ENCODE peak calls at places on chromosomes 11 and 22, in seven cellular contexts. H is AG08395, D is AG09309, U is KG1, Y is NB4, S is neuronal stem cell, Q is RPMI7951. T is an unnamed sample.

GRCh38 chr22:30332551-30332950 is 5.8 kb upstream of the TBC1D10A start:
- DNase-seq in S (no peak), D (no peak), Q (no peak), U (no peak), Y (no peak), H (no peak), T (no peak)

GRCh38 chr11:12599408-12600143 is 74.6 kb upstream of the TEAD1 start:
- DNase-seq in S (peak), Y (peak), D (no peak), U (no peak), H (no peak), Q (peak), T (peak)

GRCh38 chr11:57377098-57377497 is 3.9 kb downstream of the PRG3 start:
- DNase-seq in D (no peak), H (peak), Q (no peak), S (no peak), U (no peak), Y (no peak), T (no peak)

GRCh38 chr11:36300651-36301050 is 4.6 kb downstream of the PRR5L start:
- DNase-seq in S (no peak), D (no peak), H (peak), U (no peak), Q (peak), Y (no peak), T (no peak)

GRCh38 chr11:119680899-119681370 is 48.1 kb downstream of the NECTIN1 start:
- DNase-seq in Q (peak), U (no peak), D (no peak), S (no peak), H (no peak), Y (peak), T (peak)

GRCh38 chr11:68956547-68957254 is 24.1 kb downstream of the MRGPRD start:
- DNase-seq in U (no peak), H (no peak), Y (no peak), S (no peak), D (no peak), Q (no peak), T (no peak)

GRCh38 chr22:22721681-22722309 is 77.4 kb downstream of the GGTLC2 start:
- DNase-seq in Y (peak), S (no peak), H (peak), D (no peak), Q (peak), U (no peak), T (no peak)

GRCh38 chr11:8989411-8989810 is 14.4 kb downstream of the NRIP3 start:
- DNase-seq in Q (peak), D (peak), S (no peak), H (peak), U (no peak), Y (no peak), T (no peak)

GRCh38 chr22:49294656-49295464 is 532.8 kb downstream of the BRD1 start:
- DNase-seq in S (no peak), H (no peak), Q (no peak), Y (no peak), U (no peak), D (no peak), T (no peak)

GRCh38 chr11:16778876-16779275 is 40.4 kb downstream of the C11orf58 start:
- DNase-seq in Y (no peak), D (no peak), Q (no peak), U (no peak), S (no peak), H (no peak), T (no peak)

GRCh38 chr11:3841426-3842304 is 906 bp upstream of the RHOG start:
- DNase-seq in D (peak), H (peak), Y (peak), U (peak), Q (peak), S (peak), T (peak)

GRCh38 chr11:22460181-22460580 is 122.0 kb downstream of the SLC17A6 start:
- DNase-seq in Y (no peak), Q (no peak), U (no peak), H (no peak), D (no peak), S (no peak), T (no peak)